ENCODE peak calls at places on chromosomes 11 and 22, in eight cellular contexts. One of them, this sample, is unnamed.
A peak's percentile ranks its signal among the peaks of the same experiment; 100 is the strongest.

GRCh38 chr22:39731881-39732555 is 161.5 kb downstream of the CACNA1I start:
- DNase-seq in HCT116: no peak
- DNase-seq in neural progenitor cell: no peak
- DNase-seq in IMR-90: no peak
- DNase-seq in heart left ventricle: no peak
- DNase-seq in ovary: no peak
- DNase-seq in choroid plexus epithelial cell: no peak
- DNase-seq in AG09309: no peak
- DNase-seq in this sample: no peak

GRCh38 chr22:45225732-45226560 is 14.7 kb downstream of the KIAA0930 start:
- DNase-seq in AG09309: no peak
- DNase-seq in IMR-90: peak; percentile 70
- DNase-seq in HCT116: no peak
- DNase-seq in neural progenitor cell: no peak
- DNase-seq in ovary: no peak
- DNase-seq in heart left ventricle: no peak
- DNase-seq in choroid plexus epithelial cell: peak; percentile 48
- DNase-seq in this sample: peak; percentile 93

GRCh38 chr11:34151916-34152845 is 46.8 kb downstream of the NAT10 start:
- DNase-seq in heart left ventricle: no peak
- DNase-seq in choroid plexus epithelial cell: no peak
- DNase-seq in ovary: no peak
- DNase-seq in HCT116: no peak
- DNase-seq in AG09309: no peak
- DNase-seq in IMR-90: no peak
- DNase-seq in neural progenitor cell: no peak
- DNase-seq in this sample: no peak

GRCh38 chr11:118662401-118663271 is 16.8 kb downstream of the TREH start:
- DNase-seq in IMR-90: no peak
- DNase-seq in ovary: no peak
- DNase-seq in AG09309: no peak
- DNase-seq in neural progenitor cell: no peak
- DNase-seq in HCT116: no peak
- DNase-seq in choroid plexus epithelial cell: no peak
- DNase-seq in heart left ventricle: no peak
- DNase-seq in this sample: no peak

GRCh38 chr22:36467042-36467810 is 14.2 kb downstream of the TXN2 start:
- DNase-seq in choroid plexus epithelial cell: peak; percentile 82
- DNase-seq in ovary: no peak
- DNase-seq in neural progenitor cell: no peak
- DNase-seq in heart left ventricle: peak; percentile 78
- DNase-seq in IMR-90: peak; percentile 86
- DNase-seq in AG09309: no peak
- DNase-seq in HCT116: peak; percentile 46
- DNase-seq in this sample: peak; percentile 81

GRCh38 chr11:107496011-107496410 is 38.4 kb upstream of the CWF19L2 start:
- DNase-seq in HCT116: no peak
- DNase-seq in IMR-90: peak; percentile 61
- DNase-seq in ovary: no peak
- DNase-seq in heart left ventricle: no peak
- DNase-seq in choroid plexus epithelial cell: peak; percentile 86
- DNase-seq in AG09309: peak; percentile 86
- DNase-seq in neural progenitor cell: no peak
- DNase-seq in this sample: peak; percentile 92

GRCh38 chr11:64037027-64037633 is 1.4 kb downstream of the FLRT1 start:
- DNase-seq in ovary: no peak
- DNase-seq in AG09309: no peak
- DNase-seq in neural progenitor cell: peak; percentile 38
- DNase-seq in heart left ventricle: no peak
- DNase-seq in HCT116: no peak
- DNase-seq in IMR-90: no peak
- DNase-seq in choroid plexus epithelial cell: no peak
- DNase-seq in this sample: no peak

GRCh38 chr11:93585758-93586157 is 42.6 kb upstream of the SMCO4 start:
- DNase-seq in choroid plexus epithelial cell: peak; percentile 90
- DNase-seq in AG09309: peak; percentile 68
- DNase-seq in ovary: no peak
- DNase-seq in neural progenitor cell: peak; percentile 27
- DNase-seq in IMR-90: peak; percentile 73
- DNase-seq in HCT116: no peak
- DNase-seq in heart left ventricle: no peak
- DNase-seq in this sample: peak; percentile 86

GRCh38 chr11:31968774-31969433 is 122.0 kb upstream of the RCN1 start:
- DNase-seq in AG09309: peak; percentile 50
- DNase-seq in choroid plexus epithelial cell: peak; percentile 51
- DNase-seq in neural progenitor cell: no peak
- DNase-seq in ovary: no peak
- DNase-seq in HCT116: no peak
- DNase-seq in IMR-90: peak; percentile 61
- DNase-seq in heart left ventricle: peak; percentile 17
- DNase-seq in this sample: peak; percentile 74

GRCh38 chr11:25435197-25435596 is 896.7 kb upstream of the ANO3 start:
- DNase-seq in AG09309: no peak
- DNase-seq in neural progenitor cell: no peak
- DNase-seq in heart left ventricle: no peak
- DNase-seq in IMR-90: no peak
- DNase-seq in ovary: no peak
- DNase-seq in HCT116: no peak
- DNase-seq in choroid plexus epithelial cell: no peak
- DNase-seq in this sample: no peak

GRCh38 chr11:65353376-65353775 is 1.2 kb upstream of the TIGD3 start:
- DNase-seq in AG09309: no peak
- DNase-seq in choroid plexus epithelial cell: no peak
- DNase-seq in HCT116: no peak
- DNase-seq in heart left ventricle: no peak
- DNase-seq in ovary: no peak
- DNase-seq in IMR-90: no peak
- DNase-seq in neural progenitor cell: no peak
- DNase-seq in this sample: no peak

GRCh38 chr11:128453444-128454336 is 133.7 kb downstream of the ETS1 start:
- DNase-seq in choroid plexus epithelial cell: peak; percentile 95
- DNase-seq in IMR-90: peak; percentile 99
- DNase-seq in AG09309: peak; percentile 95
- DNase-seq in ovary: peak; percentile 64
- DNase-seq in heart left ventricle: peak; percentile 61
- DNase-seq in neural progenitor cell: no peak
- DNase-seq in HCT116: no peak
- DNase-seq in this sample: peak; percentile 97

GRCh38 chr11:128458316-128458715 is 129.0 kb downstream of the ETS1 start:
- DNase-seq in HCT116: no peak
- DNase-seq in ovary: no peak
- DNase-seq in neural progenitor cell: no peak
- DNase-seq in choroid plexus epithelial cell: peak; percentile 82
- DNase-seq in heart left ventricle: no peak
- DNase-seq in IMR-90: peak; percentile 97
- DNase-seq in AG09309: no peak
- DNase-seq in this sample: peak; percentile 89

GRCh38 chr11:128457874-128458273 is 129.5 kb downstream of the ETS1 start:
- DNase-seq in HCT116: no peak
- DNase-seq in neural progenitor cell: no peak
- DNase-seq in AG09309: no peak
- DNase-seq in choroid plexus epithelial cell: no peak
- DNase-seq in ovary: no peak
- DNase-seq in heart left ventricle: no peak
- DNase-seq in IMR-90: no peak
- DNase-seq in this sample: peak; percentile 84

GRCh38 chr11:128456566-128457268 is 130.6 kb downstream of the ETS1 start:
- DNase-seq in choroid plexus epithelial cell: no peak
- DNase-seq in AG09309: no peak
- DNase-seq in IMR-90: no peak
- DNase-seq in ovary: no peak
- DNase-seq in neural progenitor cell: no peak
- DNase-seq in HCT116: no peak
- DNase-seq in heart left ventricle: no peak
- DNase-seq in this sample: no peak

GRCh38 chr11:128455766-128456165 is 131.6 kb downstream of the ETS1 start:
- DNase-seq in AG09309: no peak
- DNase-seq in heart left ventricle: no peak
- DNase-seq in choroid plexus epithelial cell: no peak
- DNase-seq in ovary: no peak
- DNase-seq in HCT116: no peak
- DNase-seq in neural progenitor cell: no peak
- DNase-seq in IMR-90: no peak
- DNase-seq in this sample: no peak
- H3K4me3 ChIP-seq in AG09309: no peak overlapping the region
- H3K4me3 ChIP-seq in heart left ventricle: no peak overlapping the region
- H3K4me3 ChIP-seq in choroid plexus epithelial cell: no peak overlapping the region
- H3K4me3 ChIP-seq in ovary: no peak overlapping the region
- H3K4me3 ChIP-seq in HCT116: no peak overlapping the region
- H3K4me3 ChIP-seq in neural progenitor cell: no peak overlapping the region
- H3K4me3 ChIP-seq in IMR-90: no peak overlapping the region
- H3K4me3 ChIP-seq in this sample: no peak overlapping the region

GRCh38 chr11:15308840-15309239 is 194.1 kb downstream of the INSC start:
- DNase-seq in HCT116: no peak
- DNase-seq in heart left ventricle: no peak
- DNase-seq in neural progenitor cell: no peak
- DNase-seq in ovary: no peak
- DNase-seq in IMR-90: no peak
- DNase-seq in AG09309: no peak
- DNase-seq in choroid plexus epithelial cell: no peak
- DNase-seq in this sample: no peak
- TF ChIP-seq CTCF in HCT116: no peak
- TF ChIP-seq CTCF in heart left ventricle: no peak
- TF ChIP-seq CTCF in neural progenitor cell: no peak
- TF ChIP-seq CTCF in ovary: no peak
- TF ChIP-seq CTCF in IMR-90: no peak
- TF ChIP-seq CTCF in AG09309: no peak
- TF ChIP-seq CTCF in choroid plexus epithelial cell: no peak
- TF ChIP-seq CTCF in this sample: no peak

DNA sequence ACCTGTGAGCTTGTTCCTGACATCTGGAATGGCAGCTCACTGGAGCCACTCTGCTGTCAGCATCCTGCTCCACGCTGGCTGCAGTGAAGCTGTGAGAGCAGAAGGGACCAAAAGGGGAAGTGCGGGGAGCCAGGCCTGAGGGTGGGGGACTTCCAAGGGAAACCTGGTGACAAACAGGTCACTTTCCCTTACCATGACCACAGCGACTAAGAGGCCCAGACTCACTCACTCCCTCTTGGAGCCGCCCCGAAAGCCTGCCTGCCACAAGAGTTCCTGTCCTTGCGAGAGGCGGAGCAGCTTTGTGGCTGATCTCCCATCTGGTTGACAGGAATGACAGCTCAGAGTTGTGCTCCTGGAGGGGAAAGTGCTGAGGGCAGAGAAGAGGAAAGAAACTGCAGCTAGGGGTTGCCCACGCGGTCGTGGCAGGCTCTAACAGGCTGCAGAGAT is 183.8 kb upstream of the NTM start:
- DNase-seq in neural progenitor cell: peak; percentile 52
- DNase-seq in IMR-90: no peak
- DNase-seq in heart left ventricle: no peak
- DNase-seq in ovary: no peak
- DNase-seq in AG09309: no peak
- DNase-seq in HCT116: no peak
- DNase-seq in choroid plexus epithelial cell: no peak
- DNase-seq in this sample: peak; percentile 1
- H3K4me3 ChIP-seq in neural progenitor cell: no peak overlapping the region
- H3K4me3 ChIP-seq in IMR-90: no peak overlapping the region
- H3K4me3 ChIP-seq in heart left ventricle: no peak overlapping the region
- H3K4me3 ChIP-seq in ovary: no peak overlapping the region
- H3K4me3 ChIP-seq in AG09309: no peak overlapping the region
- H3K4me3 ChIP-seq in HCT116: no peak overlapping the region
- H3K4me3 ChIP-seq in choroid plexus epithelial cell: no peak overlapping the region
- H3K4me3 ChIP-seq in this sample: no peak overlapping the region

GRCh38 chr22:25374871-25375270 is 155.4 kb downstream of the CRYBB2 start:
- DNase-seq in ovary: no peak
- DNase-seq in AG09309: no peak
- DNase-seq in neural progenitor cell: no peak
- DNase-seq in choroid plexus epithelial cell: no peak
- DNase-seq in heart left ventricle: no peak
- DNase-seq in IMR-90: no peak
- DNase-seq in HCT116: no peak
- DNase-seq in this sample: no peak

GRCh38 chr22:25373961-25374360 is 154.5 kb downstream of the CRYBB2 start:
- DNase-seq in heart left ventricle: no peak
- DNase-seq in choroid plexus epithelial cell: no peak
- DNase-seq in ovary: no peak
- DNase-seq in neural progenitor cell: no peak
- DNase-seq in IMR-90: no peak
- DNase-seq in HCT116: no peak
- DNase-seq in AG09309: no peak
- DNase-seq in this sample: no peak

GRCh38 chr22:25377699-25378098 is 158.3 kb downstream of the CRYBB2 start:
- DNase-seq in AG09309: no peak
- DNase-seq in heart left ventricle: no peak
- DNase-seq in HCT116: no peak
- DNase-seq in choroid plexus epithelial cell: no peak
- DNase-seq in ovary: no peak
- DNase-seq in neural progenitor cell: no peak
- DNase-seq in IMR-90: no peak
- DNase-seq in this sample: no peak

GRCh38 chr22:25372000-25372595 is 152.7 kb downstream of the CRYBB2 start:
- DNase-seq in AG09309: no peak
- DNase-seq in neural progenitor cell: no peak
- DNase-seq in choroid plexus epithelial cell: no peak
- DNase-seq in ovary: no peak
- DNase-seq in HCT116: no peak
- DNase-seq in IMR-90: no peak
- DNase-seq in heart left ventricle: no peak
- DNase-seq in this sample: no peak

DNA sequence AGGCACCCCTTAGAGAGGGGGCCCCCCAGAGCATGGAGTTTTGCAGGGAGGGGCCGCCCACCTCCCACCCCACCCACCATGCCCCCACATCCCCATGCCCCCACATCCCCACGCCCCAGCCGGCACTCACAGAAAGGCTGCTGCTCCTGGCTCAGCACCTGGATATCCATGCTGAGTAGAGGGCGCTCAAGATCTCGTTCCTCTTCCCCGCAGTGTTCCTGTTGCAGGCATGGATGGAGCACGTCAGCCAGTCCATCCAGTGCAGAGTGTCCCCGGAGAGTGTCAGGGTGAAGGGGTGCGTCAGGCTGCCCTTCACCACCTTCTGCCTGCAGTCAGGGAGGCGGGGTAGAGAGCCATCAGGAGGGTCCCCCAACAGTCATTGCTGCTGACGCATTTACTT is 156.2 kb downstream of the CRYBB2 start:
- DNase-seq in heart left ventricle: no peak
- DNase-seq in HCT116: no peak
- DNase-seq in ovary: no peak
- DNase-seq in neural progenitor cell: peak; percentile 52
- DNase-seq in IMR-90: no peak
- DNase-seq in AG09309: no peak
- DNase-seq in choroid plexus epithelial cell: no peak
- DNase-seq in this sample: no peak
- TF ChIP-seq CTCF in heart left ventricle: no peak
- TF ChIP-seq CTCF in HCT116: no peak
- TF ChIP-seq CTCF in ovary: no peak
- TF ChIP-seq CTCF in neural progenitor cell: peak; percentile 29
- TF ChIP-seq CTCF in IMR-90: no peak
- TF ChIP-seq CTCF in AG09309: no peak
- TF ChIP-seq CTCF in choroid plexus epithelial cell: no peak
- TF ChIP-seq CTCF in this sample: no peak

DNA sequence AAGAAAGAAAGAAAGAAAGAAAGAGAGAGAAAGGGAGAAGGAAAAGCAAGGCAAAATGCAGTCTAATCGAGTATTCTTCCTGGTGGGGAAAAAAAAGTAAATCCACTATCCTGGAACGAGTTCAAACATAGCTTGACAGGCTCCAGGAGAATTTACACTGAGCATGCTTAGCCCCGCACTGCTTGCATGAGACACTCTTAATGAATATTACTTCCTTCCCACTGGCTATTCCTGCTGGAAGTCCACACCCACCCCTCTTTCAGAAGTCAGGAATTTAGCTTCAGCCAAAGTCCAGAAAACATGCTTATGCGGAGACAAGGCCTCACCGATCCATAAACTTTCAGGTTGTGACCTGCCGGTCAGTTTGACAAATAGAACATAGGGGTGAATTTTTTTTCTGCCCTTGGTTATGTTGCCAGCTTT is 251.8 kb upstream of the BLID start:
- DNase-seq in neural progenitor cell: peak; percentile 8
- DNase-seq in AG09309: no peak
- DNase-seq in heart left ventricle: peak; percentile 41
- DNase-seq in IMR-90: peak; percentile 82
- DNase-seq in HCT116: no peak
- DNase-seq in choroid plexus epithelial cell: peak; percentile 52
- DNase-seq in ovary: peak; percentile 18
- DNase-seq in this sample: peak; percentile 82
- H3K4me3 ChIP-seq in neural progenitor cell: no peak overlapping the region
- H3K4me3 ChIP-seq in AG09309: no peak overlapping the region
- H3K4me3 ChIP-seq in heart left ventricle: no peak overlapping the region
- H3K4me3 ChIP-seq in IMR-90: no peak overlapping the region
- H3K4me3 ChIP-seq in HCT116: no peak overlapping the region
- H3K4me3 ChIP-seq in choroid plexus epithelial cell: no peak overlapping the region
- H3K4me3 ChIP-seq in ovary: no peak overlapping the region
- H3K4me3 ChIP-seq in this sample: peak overlapping the region; percentile 60